ENCODE peak calls at places on chromosomes 6 and 20, in eight cellular contexts. N is PC-3, Y is SK-N-SH, E is neural progenitor cell, W is GM23338, K is HCT116, I is hepatocyte, Q is GM23248. U is an unnamed sample.

GRCh38 chr6:142842423-142843261 is 102.3 kb downstream of the HIVEP2 start:
- DNase-seq in N (peak; percentile 90), Y (peak; percentile 25), E (no peak), W (no peak), K (no peak), I (no peak), Q (peak; percentile 67), U (no peak)

GRCh38 chr20:59945175-59945574 is 5.0 kb downstream of the FAM217B start:
- DNase-seq in N (no peak), Y (no peak), E (no peak), W (no peak), K (no peak), I (no peak), Q (peak; percentile 25), U (no peak)

GRCh38 chr6:170438402-170438753 is 114.7 kb downstream of the PSMB1 start:
- DNase-seq in N (peak; percentile 95), Y (peak; percentile 96), E (peak; percentile 96), W (peak; percentile 92), K (peak; percentile 12), I (peak; percentile 96), Q (peak; percentile 100), U (peak; percentile 4)

GRCh38 chr6:168159503-168159902 is 80.5 kb upstream of the FRMD1 start:
- DNase-seq in N (no peak), Y (no peak), E (no peak), W (no peak), K (no peak), I (no peak), Q (no peak), U (no peak)

GRCh38 chr6:170542031-170542719 is 10.9 kb downstream of the PSMB1 start:
- DNase-seq in N (no peak), Y (no peak), E (no peak), W (no peak), K (no peak), I (no peak), Q (peak; percentile 16), U (no peak)

GRCh38 chr6:140345935-140346334 is 971.5 kb upstream of the CITED2 start:
- DNase-seq in N (no peak), Y (no peak), E (no peak), W (no peak), K (no peak), I (no peak), Q (peak; percentile 0), U (no peak)

GRCh38 chr6:17280552-17281090 is 540 bp upstream of the RBM24 start:
- DNase-seq in N (no peak), Y (peak; percentile 66), E (peak; percentile 84), W (peak; percentile 74), K (no peak), I (peak; percentile 62), Q (peak; percentile 61), U (no peak)

GRCh38 chr20:24991897-24992419 is 593 bp downstream of the APMAP start:
- DNase-seq in N (peak; percentile 13), Y (peak; percentile 56), E (peak; percentile 53), W (peak; percentile 50), K (no peak), I (peak; percentile 54), Q (peak; percentile 56), U (peak; percentile 18)

GRCh38 chr20:23068283-23068682 is 17.8 kb downstream of the CD93 start:
- DNase-seq in N (no peak), Y (no peak), E (no peak), W (no peak), K (no peak), I (no peak), Q (no peak), U (no peak)

GRCh38 chr20:49320460-49320859 is 42.6 kb upstream of the ZNFX1 start:
- DNase-seq in N (peak; percentile 72), Y (peak; percentile 55), E (peak; percentile 74), W (peak; percentile 91), K (peak; percentile 50), I (peak; percentile 63), Q (peak; percentile 74), U (peak; percentile 9)

GRCh38 chr6:128597004-128597403 is 76.6 kb upstream of the PTPRK start:
- DNase-seq in N (peak; percentile 60), Y (no peak), E (no peak), W (no peak), K (no peak), I (no peak), Q (peak; percentile 43), U (no peak)

GRCh38 chr20:44781791-44782190 is 28.6 kb downstream of the RIMS4 start:
- DNase-seq in N (peak; percentile 11), Y (no peak), E (no peak), W (no peak), K (no peak), I (no peak), Q (no peak), U (no peak)

GRCh38 chr20:44773070-44773829 is 27.6 kb downstream of the KCNK15 start:
- DNase-seq in N (no peak), Y (no peak), E (no peak), W (no peak), K (no peak), I (no peak), Q (no peak), U (no peak)

GRCh38 chr20:44772636-44773035 is 27.0 kb downstream of the KCNK15 start:
- DNase-seq in N (no peak), Y (no peak), E (no peak), W (no peak), K (no peak), I (no peak), Q (no peak), U (no peak)

GRCh38 chr20:44780226-44780625 is 30.1 kb downstream of the RIMS4 start:
- DNase-seq in N (peak; percentile 70), Y (no peak), E (peak; percentile 90), W (peak; percentile 83), K (no peak), I (peak; percentile 83), Q (peak; percentile 73), U (peak; percentile 53)

GRCh38 chr20:44776977-44777376 is 31.3 kb downstream of the KCNK15 start:
- DNase-seq in N (peak; percentile 51), Y (no peak), E (peak; percentile 82), W (peak; percentile 78), K (no peak), I (peak; percentile 54), Q (peak; percentile 44), U (no peak)
- TF ChIP-seq EZH2phosphoT487 in N (no peak), Y (no peak), E (no peak), W (no peak), K (no peak), I (no peak), Q (no peak), U (no peak)

GRCh38 chr6:72784581-72784980 is 162.7 kb downstream of the KCNQ5 start:
- DNase-seq in N (peak; percentile 42), Y (no peak), E (no peak), W (no peak), K (no peak), I (no peak), Q (peak; percentile 80), U (no peak)

GRCh38 chr6:72789145-72789544 is 167.3 kb downstream of the KCNQ5 start:
- DNase-seq in N (no peak), Y (no peak), E (no peak), W (no peak), K (no peak), I (no peak), Q (no peak), U (no peak)

GRCh38 chr6:72784071-72784470 is 162.2 kb downstream of the KCNQ5 start:
- DNase-seq in N (no peak), Y (no peak), E (no peak), W (no peak), K (no peak), I (no peak), Q (peak; percentile 47), U (no peak)

GRCh38 chr6:72788188-72788587 is 166.3 kb downstream of the KCNQ5 start:
- DNase-seq in N (peak; percentile 46), Y (no peak), E (no peak), W (no peak), K (no peak), I (no peak), Q (peak; percentile 89), U (no peak)

DNA sequence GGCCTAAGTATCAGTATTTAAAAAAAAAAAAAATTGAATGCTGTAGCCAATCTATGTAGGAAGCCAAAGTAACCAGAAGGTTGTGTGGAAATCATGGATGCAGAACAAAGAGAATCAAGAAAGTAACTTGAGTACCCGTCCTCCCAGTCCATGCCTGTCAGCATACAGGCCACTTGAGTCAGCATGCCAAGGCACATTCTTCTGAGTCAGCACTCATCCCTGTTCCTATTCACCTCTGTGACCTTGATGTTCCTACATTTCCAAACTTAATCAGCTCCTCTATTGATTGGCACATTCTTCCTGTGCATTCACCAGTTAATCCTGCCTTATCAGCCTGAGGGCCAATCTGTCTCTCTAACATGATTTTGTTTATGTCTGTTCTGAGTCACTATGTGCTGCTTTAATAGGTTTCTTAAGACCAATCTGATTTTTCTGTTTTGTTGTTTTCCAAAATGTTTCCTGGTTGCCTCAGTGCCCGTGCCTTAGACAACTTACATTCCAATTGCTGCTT is 165.7 kb downstream of the KCNQ5 start:
- DNase-seq in N (peak; percentile 59), Y (no peak), E (peak; percentile 36), W (peak; percentile 64), K (no peak), I (peak; percentile 33), Q (peak; percentile 81), U (no peak)
- H3K79me2 ChIP-seq in N (no peaks in the 10 kb centered on the region), Y (peaks cover 40% of the 10 kb centered on the region), E (no peaks in the 10 kb centered on the region), W (no peaks in the 10 kb centered on the region), K (no peaks in the 10 kb centered on the region), I (no peaks in the 10 kb centered on the region), Q (peaks cover 7% of the 10 kb centered on the region), U (peaks cover 5% of the 10 kb centered on the region)

GRCh38 chr6:151805286-151805840 is 2.1 kb upstream of the ESR1 start:
- DNase-seq in N (no peak), Y (peak; percentile 14), E (peak; percentile 33), W (peak; percentile 6), K (no peak), I (no peak), Q (peak; percentile 37), U (no peak)
- H3K4me3 ChIP-seq in N (peak overlapping the region; percentile 61), Y (no peak overlapping the region), E (no peak overlapping the region), W (no peak overlapping the region), K (no peak overlapping the region), I (no peak overlapping the region), Q (no peak overlapping the region), U (no peak overlapping the region)

GRCh38 chr20:58693226-58694006 is 816 bp downstream of the NPEPL1 start:
- DNase-seq in N (peak; percentile 29), Y (no peak), E (peak; percentile 66), W (peak; percentile 59), K (no peak), I (no peak), Q (peak; percentile 43), U (no peak)
- TF ChIP-seq EZH2phosphoT487 in N (no peak), Y (no peak), E (no peak), W (no peak), K (no peak), I (no peak), Q (no peak), U (no peak)

DNA sequence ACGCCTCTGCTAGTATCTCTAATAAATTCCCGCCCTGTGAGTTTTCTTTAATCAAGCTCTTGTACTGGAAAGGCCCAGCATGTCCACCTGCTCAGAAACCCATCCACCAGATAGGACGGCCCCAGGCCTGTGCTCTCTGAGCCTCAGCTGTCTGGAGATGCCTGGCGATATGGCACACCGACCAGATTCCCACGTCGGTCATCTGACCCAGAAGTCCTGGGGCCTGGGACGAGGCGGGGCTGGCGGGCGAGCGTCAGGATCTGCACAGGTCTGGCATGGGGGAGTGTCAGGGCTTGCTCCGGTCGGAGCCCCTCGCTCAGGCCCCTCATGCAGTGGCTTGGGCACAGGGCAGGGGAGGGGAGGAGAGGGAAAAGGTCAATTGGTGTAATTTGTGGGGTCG is 10.2 kb downstream of the RNASET2 start:
- DNase-seq in N (no peak), Y (no peak), E (no peak), W (no peak), K (no peak), I (no peak), Q (no peak), U (no peak)
- H3K79me2 ChIP-seq in N (no peaks in the 10 kb centered on the region), Y (no peaks in the 10 kb centered on the region), E (no peaks in the 10 kb centered on the region), W (no peaks in the 10 kb centered on the region), K (no peaks in the 10 kb centered on the region), I (no peaks in the 10 kb centered on the region), Q (no peaks in the 10 kb centered on the region), U (peaks cover 13% of the 10 kb centered on the region)